ENCODE peak calls at places on chromosomes 3 and 15, in seven cellular contexts. P, K, C, J, L, U and G are unnamed samples.
A peak's percentile ranks its signal among the peaks of the same experiment; 100 is the strongest.

GRCh38 chr3:149732234-149732633 is 20.1 kb downstream of the COMMD2 start:
- DNase-seq in P (no peak), K (no peak), C (no peak), J (no peak), L (no peak), U (no peak), G (no peak)

GRCh38 chr15:25807063-25807462 is 56.1 kb downstream of the ATP10A start:
- DNase-seq in P (no peak), K (no peak), C (no peak), J (no peak), L (no peak), U (no peak), G (no peak)

GRCh38 chr3:67241084-67241483 is 243.0 kb downstream of the KBTBD8 start:
- DNase-seq in P (no peak), K (no peak), C (no peak), J (no peak), L (no peak), U (no peak), G (no peak)

GRCh38 chr3:16849240-16849639 is 35.5 kb upstream of the PLCL2 start:
- DNase-seq in P (no peak), K (peak; percentile 84), C (no peak), J (no peak), L (peak; percentile 45), U (no peak), G (no peak)

GRCh38 chr3:69084326-69084667 is 440 bp upstream of the ARL6IP5 start:
- DNase-seq in P (peak; percentile 82), K (peak; percentile 86), C (no peak), J (no peak), L (no peak), U (peak; percentile 85), G (peak; percentile 79)

GRCh38 chr3:173770796-173771573 is 373.4 kb downstream of the NLGN1 start:
- DNase-seq in P (no peak), K (no peak), C (no peak), J (no peak), L (no peak), U (no peak), G (no peak)

GRCh38 chr3:13420817-13421755 is 964 bp upstream of the NUP210 start:
- DNase-seq in P (peak; percentile 10), K (no peak), C (no peak), J (no peak), L (no peak), U (no peak), G (no peak)

GRCh38 chr3:31755911-31756658 is 223.4 kb downstream of the STT3B start:
- DNase-seq in P (no peak), K (no peak), C (no peak), J (no peak), L (no peak), U (no peak), G (no peak)

GRCh38 chr3:144549161-144549560 is 577.5 kb downstream of the DIPK2A start:
- DNase-seq in P (peak; percentile 32), K (no peak), C (no peak), J (no peak), L (no peak), U (no peak), G (peak; percentile 5)

GRCh38 chr15:44101944-44102343 is 93.1 kb downstream of the FRMD5 start:
- DNase-seq in P (peak; percentile 56), K (peak; percentile 51), C (peak; percentile 48), J (peak; percentile 8), L (no peak), U (no peak), G (peak; percentile 74)

GRCh38 chr3:194250104-194251002 is 100.8 kb downstream of the CPN2 start:
- DNase-seq in P (no peak), K (peak; percentile 93), C (peak; percentile 32), J (no peak), L (no peak), U (peak; percentile 78), G (no peak)

GRCh38 chr3:39541917-39542329 is 74.4 kb downstream of the MOBP start:
- DNase-seq in P (no peak), K (no peak), C (no peak), J (peak; percentile 13), L (peak; percentile 1), U (peak; percentile 29), G (peak; percentile 53)

GRCh38 chr3:57179580-57180410 is 14.6 kb upstream of the IL17RD start:
- DNase-seq in P (peak; percentile 36), K (peak; percentile 11), C (no peak), J (peak; percentile 19), L (peak; percentile 5), U (peak; percentile 33), G (peak; percentile 56)

GRCh38 chr3:25843332-25843731 is 53.4 kb downstream of the OXSM start:
- DNase-seq in P (no peak), K (no peak), C (no peak), J (peak; percentile 11), L (no peak), U (no peak), G (no peak)

GRCh38 chr3:78148986-78149717 is 1109.3 kb downstream of the ROBO2 start:
- DNase-seq in P (peak; percentile 26), K (peak; percentile 4), C (no peak), J (no peak), L (no peak), U (no peak), G (no peak)

GRCh38 chr15:90413411-90414379 is 25.7 kb downstream of the IQGAP1 start:
- DNase-seq in P (peak; percentile 78), K (peak; percentile 14), C (no peak), J (peak; percentile 55), L (no peak), U (peak; percentile 87), G (peak; percentile 58)

GRCh38 chr3:14273886-14274517 is 95.4 kb downstream of the LSM3 start:
- DNase-seq in P (peak; percentile 49), K (no peak), C (no peak), J (peak; percentile 24), L (no peak), U (peak; percentile 72), G (no peak)

GRCh38 chr3:10511809-10512494 is 6.6 kb upstream of the ATP2B2 start:
- DNase-seq in P (peak; percentile 66), K (no peak), C (no peak), J (peak; percentile 36), L (no peak), U (peak; percentile 35), G (peak; percentile 45)

GRCh38 chr3:21750831-21751391 is at the start of gene ZNF385D:
- DNase-seq in P (no peak), K (peak; percentile 60), C (no peak), J (no peak), L (peak; percentile 19), U (peak; percentile 11), G (peak; percentile 89)

GRCh38 chr3:51311055-51311454 is 74.0 kb upstream of the MANF start:
- DNase-seq in P (peak; percentile 37), K (peak; percentile 15), C (no peak), J (peak; percentile 21), L (no peak), U (peak; percentile 37), G (peak; percentile 7)

GRCh38 chr3:53837331-53837730 is 8.9 kb downstream of the CHDH start:
- DNase-seq in P (peak; percentile 14), K (no peak), C (no peak), J (no peak), L (no peak), U (no peak), G (no peak)

GRCh38 chr3:124778061-124778460 is 47.8 kb downstream of the UMPS start:
- DNase-seq in P (no peak), K (no peak), C (no peak), J (no peak), L (peak; percentile 77), U (no peak), G (no peak)

GRCh38 chr3:10248984-10249748 is 907 bp downstream of the TATDN2 start:
- DNase-seq in P (peak; percentile 42), K (no peak), C (no peak), J (peak; percentile 14), L (no peak), U (peak; percentile 45), G (peak; percentile 15)

GRCh38 chr3:15269091-15269989 is 63.0 kb downstream of the SH3BP5 start:
- DNase-seq in P (peak; percentile 99), K (peak; percentile 87), C (peak; percentile 77), J (peak; percentile 94), L (peak; percentile 61), U (peak; percentile 96), G (peak; percentile 88)

GRCh38 chr3:185150561-185150960 is 2.3 kb downstream of the C3orf70 start:
- DNase-seq in P (no peak), K (no peak), C (no peak), J (no peak), L (no peak), U (no peak), G (no peak)

GRCh38 chr3:23806322-23807160 is 786 bp downstream of the UBE2E1 start:
- DNase-seq in P (no peak), K (no peak), C (no peak), J (no peak), L (no peak), U (peak; percentile 44), G (no peak)

GRCh38 chr15:77538793-77539487 is 93.8 kb downstream of the LINGO1 start:
- DNase-seq in P (no peak), K (no peak), C (no peak), J (no peak), L (no peak), U (no peak), G (no peak)

GRCh38 chr15:82648257-82649103 is 1.3 kb upstream of the CPEB1 start:
- DNase-seq in P (no peak), K (no peak), C (no peak), J (no peak), L (no peak), U (no peak), G (peak; percentile 48)

GRCh38 chr3:25592510-25592968 is 72.2 kb downstream of the TOP2B start:
- DNase-seq in P (peak; percentile 74), K (peak; percentile 69), C (no peak), J (peak; percentile 87), L (no peak), U (peak; percentile 86), G (peak; percentile 54)

GRCh38 chr3:9861201-9861600 is 17.4 kb upstream of the RPUSD3 start:
- DNase-seq in P (no peak), K (no peak), C (no peak), J (no peak), L (no peak), U (no peak), G (no peak)

GRCh38 chr3:188361888-188362287 is 207.9 kb downstream of the LPP start:
- DNase-seq in P (no peak), K (no peak), C (no peak), J (no peak), L (no peak), U (no peak), G (no peak)

GRCh38 chr3:66997560-66998074 is 490 bp upstream of the KBTBD8 start:
- DNase-seq in P (no peak), K (peak; percentile 75), C (no peak), J (no peak), L (no peak), U (no peak), G (no peak)

GRCh38 chr3:182238141-182238540 is 526.4 kb downstream of the SOX2 start:
- DNase-seq in P (no peak), K (no peak), C (no peak), J (no peak), L (no peak), U (no peak), G (no peak)

GRCh38 chr15:65209701-65210643 is 1.3 kb downstream of the CILP start:
- DNase-seq in P (no peak), K (peak; percentile 18), C (no peak), J (no peak), L (no peak), U (no peak), G (peak; percentile 56)

GRCh38 chr3:52456169-52456799 is 880 bp downstream of the NISCH start:
- DNase-seq in P (no peak), K (peak; percentile 32), C (no peak), J (no peak), L (no peak), U (peak; percentile 47), G (peak; percentile 39)

GRCh38 chr3:94978076-94978475 is 915.2 kb downstream of the NSUN3 start:
- DNase-seq in P (no peak), K (no peak), C (no peak), J (no peak), L (peak; percentile 77), U (no peak), G (no peak)

GRCh38 chr15:31318429-31318828 is 8.2 kb upstream of the KLF13 start:
- DNase-seq in P (no peak), K (no peak), C (no peak), J (no peak), L (no peak), U (no peak), G (no peak)